ENCODE peak calls at places on chromosomes 2 and 18, in eight cellular contexts. M is GM10248; E is neuronal stem cell; Q is upper lobe of right lung; J is IMR-90; G is activated CD8-positive, alpha-beta memory T cell treated with anti-CD3 and anti-CD28 coated beads for 24 hours; P is T-cell; S is amniotic epithelial cell. X is an unnamed sample.
A peak's percentile ranks its signal among the peaks of the same experiment; 100 is the strongest.

GRCh38 chr2:176234966-176235365 is 34.3 kb upstream of the MTX2 start:
- DNase-seq in G (no peak), Q (no peak), S (no peak), J (no peak), E (no peak), P (no peak), M (no peak), X (no peak)

GRCh38 chr18:22683196-22683676 is 249.9 kb upstream of the RBBP8 start:
- DNase-seq in S (peak; percentile 100), J (peak; percentile 93), G (no peak), Q (no peak), P (no peak), E (no peak), M (no peak), X (peak; percentile 60)

GRCh38 chr18:3508576-3509559 is 58.9 kb downstream of the TGIF1 start:
- DNase-seq in S (peak; percentile 40), M (no peak), G (no peak), J (no peak), E (no peak), Q (no peak), P (no peak), X (no peak)

GRCh38 chr2:127398239-127398590 is 10.4 kb upstream of the MAP3K2 start:
- DNase-seq in M (peak; percentile 61), S (peak; percentile 76), E (no peak), J (peak; percentile 93), P (no peak), Q (peak; percentile 81), G (no peak), X (peak; percentile 49)

GRCh38 chr18:58842978-58843661 is 21.6 kb upstream of the ZNF532 start:
- DNase-seq in Q (no peak), S (peak; percentile 58), M (no peak), G (no peak), E (peak; percentile 65), P (no peak), J (no peak), X (no peak)

GRCh38 chr2:40746150-40746549 is 294.3 kb upstream of the SLC8A1 start:
- DNase-seq in E (no peak), Q (no peak), S (no peak), J (no peak), M (no peak), G (no peak), P (no peak), X (no peak)

GRCh38 chr2:200003444-200003843 is 48.1 kb downstream of the MAIP1 start:
- DNase-seq in G (no peak), P (no peak), S (no peak), E (no peak), M (no peak), J (peak; percentile 23), Q (no peak), X (no peak)

GRCh38 chr2:185142677-185143076 is 544.3 kb downstream of the ZNF804A start:
- DNase-seq in E (no peak), J (no peak), P (no peak), S (no peak), M (no peak), Q (no peak), G (no peak), X (no peak)

GRCh38 chr2:73426161-73426560 is 40.5 kb downstream of the ALMS1 start:
- DNase-seq in Q (no peak), G (no peak), E (no peak), S (no peak), M (no peak), P (no peak), J (no peak), X (no peak)

GRCh38 chr18:27473359-27473758 is 288.3 kb upstream of the CHST9 start:
- DNase-seq in P (no peak), M (no peak), G (no peak), E (no peak), S (no peak), Q (no peak), J (no peak), X (no peak)

GRCh38 chr2:165147201-165148045 is 56.4 kb downstream of the SCN3A start:
- DNase-seq in S (no peak), G (no peak), E (no peak), M (no peak), Q (no peak), J (no peak), P (no peak), X (no peak)

GRCh38 chr2:17962874-17963273 is 84.4 kb downstream of the KCNS3 start:
- DNase-seq in E (peak; percentile 18), J (peak; percentile 40), S (peak; percentile 42), M (no peak), P (no peak), Q (no peak), G (no peak), X (no peak)

GRCh38 chr2:58896600-58896999 is 655.5 kb upstream of the FANCL start:
- DNase-seq in E (no peak), Q (no peak), M (no peak), J (peak; percentile 6), S (no peak), P (no peak), G (no peak), X (no peak)

GRCh38 chr2:150271952-150272351 is 215.5 kb downstream of the RND3 start:
- DNase-seq in Q (no peak), M (no peak), E (no peak), P (no peak), J (peak; percentile 93), G (no peak), S (peak; percentile 80), X (no peak)

GRCh38 chr2:201852462-201852861 is 46.1 kb downstream of the CDK15 start:
- DNase-seq in Q (no peak), M (no peak), P (no peak), S (peak; percentile 34), J (no peak), G (no peak), E (no peak), X (no peak)

GRCh38 chr2:110992886-110993285 is 127.8 kb upstream of the BCL2L11 start:
- DNase-seq in M (no peak), S (no peak), G (no peak), Q (no peak), J (no peak), E (no peak), P (no peak), X (no peak)

GRCh38 chr2:230961091-230961491 is 34.8 kb upstream of the SPATA3 start:
- DNase-seq in M (no peak), G (peak; percentile 49), S (peak; percentile 54), Q (no peak), E (no peak), J (no peak), P (no peak), X (no peak)

GRCh38 chr2:219739866-219740440 is 112.5 kb downstream of the SLC4A3 start:
- DNase-seq in M (no peak), Q (no peak), G (no peak), J (no peak), E (no peak), S (no peak), P (no peak), X (no peak)

GRCh38 chr2:102770506-102770905 is 8.7 kb downstream of the TMEM182 start:
- DNase-seq in S (no peak), J (peak; percentile 35), Q (no peak), P (no peak), G (no peak), E (no peak), M (no peak), X (no peak)

GRCh38 chr2:221958224-221958623 is 340.6 kb downstream of the PAX3 start:
- DNase-seq in S (no peak), J (no peak), P (no peak), E (no peak), M (no peak), Q (no peak), G (no peak), X (no peak)

GRCh38 chr2:173075781-173076556 is at the start of gene MAP3K20:
- DNase-seq in E (peak; percentile 42), S (peak; percentile 73), G (peak; percentile 77), P (peak; percentile 36), Q (peak; percentile 88), M (peak; percentile 72), J (peak; percentile 71), X (peak; percentile 57)

GRCh38 chr2:45578056-45578843 is 32.8 kb downstream of the SRBD1 start:
- DNase-seq in G (no peak), J (peak; percentile 59), Q (no peak), P (peak; percentile 2), S (peak; percentile 56), M (peak; percentile 10), E (no peak), X (peak; percentile 17)

GRCh38 chr18:77209587-77209986 is 40.1 kb upstream of the GALR1 start:
- DNase-seq in Q (no peak), J (peak; percentile 90), G (no peak), E (no peak), M (no peak), P (no peak), S (peak; percentile 72), X (no peak)

GRCh38 chr2:36568533-36569246 is 29.3 kb downstream of the FEZ2 start:
- DNase-seq in S (peak; percentile 53), J (peak; percentile 66), G (no peak), E (no peak), Q (no peak), P (no peak), M (no peak), X (no peak)

GRCh38 chr2:25161055-25161781 is 7.2 kb downstream of the POMC start:
- DNase-seq in J (peak; percentile 4), P (peak; percentile 44), M (peak; percentile 71), S (peak; percentile 48), Q (peak; percentile 89), E (no peak), G (peak; percentile 91), X (no peak)

GRCh38 chr2:86807462-86808275 is 17.0 kb upstream of the CD8A start:
- DNase-seq in G (peak; percentile 89), Q (peak; percentile 74), P (peak; percentile 32), J (no peak), M (no peak), E (no peak), S (peak; percentile 17), X (peak; percentile 65)

GRCh38 chr2:238418999-238419546 is 7.7 kb upstream of the ASB1 start:
- DNase-seq in M (no peak), Q (no peak), G (no peak), P (no peak), J (peak; percentile 60), S (no peak), E (no peak), X (no peak)